ENCODE peak calls at places on chromosomes 6 and 20, in nine cellular contexts. One of them, this sample, is unnamed.

GRCh38 chr6:149686230-149686629 is 31.7 kb downstream of the LATS1 start:
- DNase-seq in CD8-positive, alpha-beta T cell: no peak
- DNase-seq in heart right ventricle: peak
- DNase-seq in lung: no peak
- DNase-seq in astrocyte of the spinal cord: no peak
- DNase-seq in cardiac muscle cell: no peak
- DNase-seq in left ventricle myocardium inferior: no peak
- DNase-seq in keratinocyte: no peak
- DNase-seq in WERI-Rb-1: no peak
- DNase-seq in this sample: no peak

GRCh38 chr20:38601216-38602184 is at the start of gene ARHGAP40:
- DNase-seq in CD8-positive, alpha-beta T cell: no peak
- DNase-seq in heart right ventricle: no peak
- DNase-seq in lung: no peak
- DNase-seq in astrocyte of the spinal cord: no peak
- DNase-seq in cardiac muscle cell: peak
- DNase-seq in left ventricle myocardium inferior: no peak
- DNase-seq in keratinocyte: no peak
- DNase-seq in WERI-Rb-1: peak
- DNase-seq in this sample: peak

GRCh38 chr6:73030257-73030656 is 195.0 kb downstream of the KHDC1L start:
- DNase-seq in CD8-positive, alpha-beta T cell: no peak
- DNase-seq in heart right ventricle: no peak
- DNase-seq in lung: no peak
- DNase-seq in astrocyte of the spinal cord: no peak
- DNase-seq in cardiac muscle cell: no peak
- DNase-seq in left ventricle myocardium inferior: no peak
- DNase-seq in keratinocyte: no peak
- DNase-seq in WERI-Rb-1: no peak
- DNase-seq in this sample: peak

GRCh38 chr6:149065658-149066556 is 251.6 kb upstream of the TAB2 start:
- DNase-seq in CD8-positive, alpha-beta T cell: no peak
- DNase-seq in heart right ventricle: peak
- DNase-seq in lung: no peak
- DNase-seq in astrocyte of the spinal cord: no peak
- DNase-seq in cardiac muscle cell: no peak
- DNase-seq in left ventricle myocardium inferior: no peak
- DNase-seq in keratinocyte: no peak
- DNase-seq in WERI-Rb-1: no peak
- DNase-seq in this sample: peak

GRCh38 chr20:17655865-17656489 is 26.1 kb downstream of the RRBP1 start:
- DNase-seq in CD8-positive, alpha-beta T cell: no peak
- DNase-seq in heart right ventricle: no peak
- DNase-seq in lung: no peak
- DNase-seq in astrocyte of the spinal cord: peak
- DNase-seq in cardiac muscle cell: no peak
- DNase-seq in left ventricle myocardium inferior: no peak
- DNase-seq in keratinocyte: no peak
- DNase-seq in WERI-Rb-1: no peak
- DNase-seq in this sample: peak

GRCh38 chr20:46004187-46004586 is 4.5 kb upstream of the MMP9 start:
- DNase-seq in CD8-positive, alpha-beta T cell: no peak
- DNase-seq in heart right ventricle: peak
- DNase-seq in lung: no peak
- DNase-seq in astrocyte of the spinal cord: no peak
- DNase-seq in cardiac muscle cell: no peak
- DNase-seq in left ventricle myocardium inferior: no peak
- DNase-seq in keratinocyte: no peak
- DNase-seq in WERI-Rb-1: no peak
- DNase-seq in this sample: no peak

GRCh38 chr6:11766056-11766455 is 12.5 kb downstream of the ADTRP start:
- DNase-seq in CD8-positive, alpha-beta T cell: no peak
- DNase-seq in heart right ventricle: no peak
- DNase-seq in lung: no peak
- DNase-seq in astrocyte of the spinal cord: peak
- DNase-seq in cardiac muscle cell: no peak
- DNase-seq in left ventricle myocardium inferior: no peak
- DNase-seq in keratinocyte: no peak
- DNase-seq in WERI-Rb-1: no peak
- DNase-seq in this sample: no peak

GRCh38 chr20:15756001-15756400 is 817.2 kb downstream of the KIF16B start:
- DNase-seq in CD8-positive, alpha-beta T cell: no peak
- DNase-seq in heart right ventricle: no peak
- DNase-seq in lung: no peak
- DNase-seq in astrocyte of the spinal cord: no peak
- DNase-seq in cardiac muscle cell: no peak
- DNase-seq in left ventricle myocardium inferior: no peak
- DNase-seq in keratinocyte: no peak
- DNase-seq in WERI-Rb-1: no peak
- DNase-seq in this sample: no peak

GRCh38 chr6:165049362-165049761 is 260.0 kb downstream of the C6orf118 start:
- DNase-seq in CD8-positive, alpha-beta T cell: no peak
- DNase-seq in heart right ventricle: peak
- DNase-seq in lung: no peak
- DNase-seq in astrocyte of the spinal cord: no peak
- DNase-seq in cardiac muscle cell: peak
- DNase-seq in left ventricle myocardium inferior: no peak
- DNase-seq in keratinocyte: no peak
- DNase-seq in WERI-Rb-1: peak
- DNase-seq in this sample: peak
- TF ChIP-seq CTCF in CD8-positive, alpha-beta T cell: no peak
- TF ChIP-seq CTCF in heart right ventricle: no peak
- TF ChIP-seq CTCF in lung: no peak
- TF ChIP-seq CTCF in astrocyte of the spinal cord: peak
- TF ChIP-seq CTCF in cardiac muscle cell: peak
- TF ChIP-seq CTCF in left ventricle myocardium inferior: peak
- TF ChIP-seq CTCF in keratinocyte: no peak
- TF ChIP-seq CTCF in WERI-Rb-1: peak
- TF ChIP-seq CTCF in this sample: peak

GRCh38 chr20:53737404-53738038 is 143.9 kb upstream of the ZNF217 start:
- DNase-seq in CD8-positive, alpha-beta T cell: no peak
- DNase-seq in heart right ventricle: no peak
- DNase-seq in lung: no peak
- DNase-seq in astrocyte of the spinal cord: no peak
- DNase-seq in cardiac muscle cell: no peak
- DNase-seq in left ventricle myocardium inferior: no peak
- DNase-seq in keratinocyte: no peak
- DNase-seq in WERI-Rb-1: no peak
- DNase-seq in this sample: peak

GRCh38 chr20:53738945-53739798 is 145.5 kb upstream of the ZNF217 start:
- DNase-seq in CD8-positive, alpha-beta T cell: no peak
- DNase-seq in heart right ventricle: no peak
- DNase-seq in lung: no peak
- DNase-seq in astrocyte of the spinal cord: no peak
- DNase-seq in cardiac muscle cell: no peak
- DNase-seq in left ventricle myocardium inferior: no peak
- DNase-seq in keratinocyte: no peak
- DNase-seq in WERI-Rb-1: no peak
- DNase-seq in this sample: peak

GRCh38 chr20:53741726-53742028 is 148.0 kb upstream of the ZNF217 start:
- DNase-seq in CD8-positive, alpha-beta T cell: no peak
- DNase-seq in heart right ventricle: no peak
- DNase-seq in lung: no peak
- DNase-seq in astrocyte of the spinal cord: no peak
- DNase-seq in cardiac muscle cell: no peak
- DNase-seq in left ventricle myocardium inferior: no peak
- DNase-seq in keratinocyte: no peak
- DNase-seq in WERI-Rb-1: no peak
- DNase-seq in this sample: no peak

GRCh38 chr20:53738039-53738944 is 144.7 kb upstream of the ZNF217 start:
- DNase-seq in CD8-positive, alpha-beta T cell: no peak
- DNase-seq in heart right ventricle: peak
- DNase-seq in lung: peak
- DNase-seq in astrocyte of the spinal cord: peak
- DNase-seq in cardiac muscle cell: peak
- DNase-seq in left ventricle myocardium inferior: peak
- DNase-seq in keratinocyte: no peak
- DNase-seq in WERI-Rb-1: peak
- DNase-seq in this sample: peak

DNA sequence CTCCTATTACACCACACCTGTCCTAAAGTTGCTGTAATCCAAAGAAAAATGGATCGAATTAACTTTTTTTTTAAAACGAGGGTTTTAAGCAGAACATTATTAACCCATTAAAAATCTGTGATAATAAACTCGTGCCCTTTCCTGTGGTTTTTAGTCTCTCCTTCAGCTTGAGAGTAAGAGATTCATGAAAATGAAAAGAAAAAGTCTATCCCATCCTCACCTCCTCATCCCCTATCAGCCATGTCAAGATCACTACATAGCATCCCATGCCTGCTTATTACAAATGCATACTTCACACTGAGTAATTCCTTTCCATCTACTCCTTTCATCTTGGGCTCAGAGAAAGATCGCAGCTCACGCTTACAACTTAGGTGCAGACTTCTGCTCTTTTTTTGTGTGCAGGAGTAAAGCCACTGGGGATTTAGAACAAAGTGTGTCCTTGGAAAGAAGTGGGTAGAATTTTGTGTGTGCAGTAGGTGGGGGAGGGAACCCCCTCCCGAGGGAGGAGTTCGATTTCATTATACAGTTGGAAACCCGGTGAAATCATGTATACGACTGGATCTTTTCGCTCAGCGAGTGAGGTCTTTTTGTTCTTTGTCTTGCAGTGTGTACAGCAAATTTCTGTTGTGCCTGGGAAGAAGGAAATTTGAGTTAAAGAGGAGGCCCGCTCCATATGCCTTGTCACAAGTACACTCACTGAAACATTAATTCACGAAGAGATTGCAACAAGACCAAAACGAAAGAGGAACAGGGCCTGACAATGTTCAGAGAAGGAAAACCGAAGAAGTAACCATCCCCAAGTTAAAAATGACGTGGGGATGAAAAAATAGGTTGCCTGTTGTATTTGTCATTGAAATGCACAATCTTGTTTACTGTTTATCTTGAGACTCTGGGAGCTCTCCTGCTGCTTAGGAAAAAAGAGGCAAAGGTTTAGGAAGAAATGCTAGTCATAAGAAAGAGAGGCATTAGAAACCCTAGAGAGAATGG is 146.5 kb upstream of the ZNF217 start:
- DNase-seq in CD8-positive, alpha-beta T cell: no peak
- DNase-seq in heart right ventricle: no peak
- DNase-seq in lung: no peak
- DNase-seq in astrocyte of the spinal cord: no peak
- DNase-seq in cardiac muscle cell: peak
- DNase-seq in left ventricle myocardium inferior: no peak
- DNase-seq in keratinocyte: no peak
- DNase-seq in WERI-Rb-1: no peak
- DNase-seq in this sample: peak
- H3K4me3 ChIP-seq in CD8-positive, alpha-beta T cell: peak
- H3K4me3 ChIP-seq in heart right ventricle: peak
- H3K4me3 ChIP-seq in lung: no peak
- H3K4me3 ChIP-seq in astrocyte of the spinal cord: no peak
- H3K4me3 ChIP-seq in cardiac muscle cell: no peak
- H3K4me3 ChIP-seq in left ventricle myocardium inferior: peak
- H3K4me3 ChIP-seq in keratinocyte: peak
- H3K4me3 ChIP-seq in WERI-Rb-1: peak
- H3K4me3 ChIP-seq in this sample: peak

GRCh38 chr6:158797331-158798202 is 21.6 kb downstream of the EZR start:
- DNase-seq in CD8-positive, alpha-beta T cell: no peak
- DNase-seq in heart right ventricle: no peak
- DNase-seq in lung: no peak
- DNase-seq in astrocyte of the spinal cord: peak
- DNase-seq in cardiac muscle cell: peak
- DNase-seq in left ventricle myocardium inferior: no peak
- DNase-seq in keratinocyte: no peak
- DNase-seq in WERI-Rb-1: no peak
- DNase-seq in this sample: no peak

GRCh38 chr6:158789115-158789917 is 29.9 kb downstream of the EZR start:
- DNase-seq in CD8-positive, alpha-beta T cell: peak
- DNase-seq in heart right ventricle: no peak
- DNase-seq in lung: no peak
- DNase-seq in astrocyte of the spinal cord: no peak
- DNase-seq in cardiac muscle cell: no peak
- DNase-seq in left ventricle myocardium inferior: no peak
- DNase-seq in keratinocyte: no peak
- DNase-seq in WERI-Rb-1: no peak
- DNase-seq in this sample: peak

GRCh38 chr6:158795516-158795915 is 23.7 kb downstream of the EZR start:
- DNase-seq in CD8-positive, alpha-beta T cell: no peak
- DNase-seq in heart right ventricle: no peak
- DNase-seq in lung: no peak
- DNase-seq in astrocyte of the spinal cord: no peak
- DNase-seq in cardiac muscle cell: no peak
- DNase-seq in left ventricle myocardium inferior: no peak
- DNase-seq in keratinocyte: no peak
- DNase-seq in WERI-Rb-1: no peak
- DNase-seq in this sample: no peak

GRCh38 chr6:158796353-158796752 is 22.8 kb downstream of the EZR start:
- DNase-seq in CD8-positive, alpha-beta T cell: no peak
- DNase-seq in heart right ventricle: no peak
- DNase-seq in lung: no peak
- DNase-seq in astrocyte of the spinal cord: no peak
- DNase-seq in cardiac muscle cell: no peak
- DNase-seq in left ventricle myocardium inferior: no peak
- DNase-seq in keratinocyte: no peak
- DNase-seq in WERI-Rb-1: no peak
- DNase-seq in this sample: no peak

DNA sequence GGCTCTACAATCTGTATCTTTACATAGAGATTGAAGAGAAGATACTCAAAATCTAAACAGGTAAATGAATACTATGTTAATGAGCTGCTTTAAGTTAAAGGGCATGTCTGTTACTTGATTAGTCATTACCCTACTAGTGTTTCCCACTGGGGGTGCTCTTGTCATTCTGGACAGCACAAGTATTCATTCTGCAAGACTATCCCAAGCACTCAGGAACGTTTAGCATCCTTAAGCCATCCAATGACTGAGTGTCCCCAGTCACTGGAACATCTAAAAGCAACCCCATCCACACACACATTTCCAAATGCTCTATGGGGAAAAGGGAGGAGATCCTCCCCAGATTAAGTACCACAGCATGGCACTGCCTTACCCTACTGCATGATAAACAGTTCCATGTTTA is 25.7 kb downstream of the EZR start:
- DNase-seq in CD8-positive, alpha-beta T cell: no peak
- DNase-seq in heart right ventricle: no peak
- DNase-seq in lung: no peak
- DNase-seq in astrocyte of the spinal cord: peak
- DNase-seq in cardiac muscle cell: peak
- DNase-seq in left ventricle myocardium inferior: no peak
- DNase-seq in keratinocyte: no peak
- DNase-seq in WERI-Rb-1: peak
- DNase-seq in this sample: peak
- TF ChIP-seq CTCF in CD8-positive, alpha-beta T cell: peak
- TF ChIP-seq CTCF in heart right ventricle: peak
- TF ChIP-seq CTCF in lung: no peak
- TF ChIP-seq CTCF in astrocyte of the spinal cord: peak
- TF ChIP-seq CTCF in cardiac muscle cell: peak
- TF ChIP-seq CTCF in left ventricle myocardium inferior: peak
- TF ChIP-seq CTCF in keratinocyte: peak
- TF ChIP-seq CTCF in WERI-Rb-1: peak
- TF ChIP-seq CTCF in this sample: peak

DNA sequence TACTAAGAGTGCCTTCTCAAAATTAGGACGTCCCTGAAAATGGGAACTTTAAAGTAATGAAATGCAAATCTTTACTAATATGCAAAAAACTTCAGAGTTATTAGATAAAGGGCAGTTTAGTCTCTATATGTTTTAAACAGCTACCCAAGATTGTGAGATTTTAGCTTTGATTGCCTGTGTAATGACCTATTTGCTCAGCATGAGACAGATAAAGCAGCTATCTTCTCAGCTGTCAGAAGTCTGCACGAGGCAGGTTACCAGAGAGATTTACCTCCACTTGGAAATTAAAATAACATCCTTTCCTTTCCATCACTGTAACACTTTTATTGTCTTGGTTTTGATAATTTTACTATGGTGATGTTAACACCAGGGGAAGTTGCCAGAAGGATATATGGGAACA is 436.7 kb upstream of the OPRM1 start:
- DNase-seq in CD8-positive, alpha-beta T cell: no peak
- DNase-seq in heart right ventricle: no peak
- DNase-seq in lung: no peak
- DNase-seq in astrocyte of the spinal cord: no peak
- DNase-seq in cardiac muscle cell: no peak
- DNase-seq in left ventricle myocardium inferior: no peak
- DNase-seq in keratinocyte: no peak
- DNase-seq in WERI-Rb-1: no peak
- DNase-seq in this sample: no peak
- H3K4me3 ChIP-seq in CD8-positive, alpha-beta T cell: no peak
- H3K4me3 ChIP-seq in heart right ventricle: no peak
- H3K4me3 ChIP-seq in lung: no peak
- H3K4me3 ChIP-seq in astrocyte of the spinal cord: no peak
- H3K4me3 ChIP-seq in cardiac muscle cell: no peak
- H3K4me3 ChIP-seq in left ventricle myocardium inferior: no peak
- H3K4me3 ChIP-seq in keratinocyte: no peak
- H3K4me3 ChIP-seq in WERI-Rb-1: no peak
- H3K4me3 ChIP-seq in this sample: no peak